ENCODE peak calls at places on chromosome 14, in five cellular contexts. W, V, M, H and C are unnamed samples.

GRCh38 chr14:72962829-72963312 is 36.6 kb downstream of the DCAF4 start:
- DNase-seq in W (no peak), V (peak), M (no peak), H (no peak), C (peak)

GRCh38 chr14:90451443-90451842 is 54.6 kb downstream of the CALM1 start:
- DNase-seq in W (no peak), V (no peak), M (no peak), H (no peak), C (no peak)

GRCh38 chr14:65650843-65651242 is 238.3 kb downstream of the FUT8 start:
- DNase-seq in W (no peak), V (no peak), M (no peak), H (no peak), C (no peak)

GRCh38 chr14:24833385-24833784 is 199.4 kb upstream of the GZMB start:
- DNase-seq in W (no peak), V (no peak), M (no peak), H (no peak), C (no peak)

GRCh38 chr14:21101802-21102413 is 1.0 kb downstream of the TMEM253 start:
- DNase-seq in W (no peak), V (no peak), M (no peak), H (no peak), C (no peak)

GRCh38 chr14:32590157-32590556 is 261.1 kb downstream of the AKAP6 start:
- DNase-seq in W (no peak), V (no peak), M (no peak), H (no peak), C (no peak)

GRCh38 chr14:52080817-52081755 is 12.2 kb upstream of the NID2 start:
- DNase-seq in W (no peak), V (peak), M (no peak), H (no peak), C (no peak)

GRCh38 chr14:64572721-64573508 is 23.2 kb downstream of the PPP1R36 start:
- DNase-seq in W (no peak), V (no peak), M (no peak), H (no peak), C (no peak)

GRCh38 chr14:69651653-69652052 is 40.3 kb downstream of the SUSD6 start:
- DNase-seq in W (no peak), V (no peak), M (no peak), H (no peak), C (no peak)